ENCODE peak calls at places on chromosomes 3 and 15, in six cellular contexts. Q is GM12878, N is endothelial cell of umbilical vein, K is K562, G is HepG2, X is A549. P is an unnamed sample.

GRCh38 chr3:98553751-98554150 is 22.0 kb downstream of the GPR15 start:
- DNase-seq in Q (no peak), N (no peak), K (no peak), G (no peak), X (no peak), P (no peak)

GRCh38 chr15:35697549-35698299 is 151.8 kb upstream of the DPH6 start:
- DNase-seq in Q (no peak), N (peak), K (no peak), G (no peak), X (peak), P (no peak)

GRCh38 chr15:35514759-35515158 is 31.2 kb downstream of the DPH6 start:
- DNase-seq in Q (no peak), N (peak), K (no peak), G (no peak), X (no peak), P (no peak)

GRCh38 chr3:109265300-109265699 is 51.0 kb downstream of the DPPA2 start:
- DNase-seq in Q (no peak), N (no peak), K (no peak), G (no peak), X (no peak), P (no peak)

GRCh38 chr15:41926184-41927056 is 32.6 kb upstream of the SPTBN5 start:
- DNase-seq in Q (no peak), N (peak), K (no peak), G (peak), X (no peak), P (no peak)

GRCh38 chr3:148938306-148938705 is 53.0 kb upstream of the GYG1 start:
- DNase-seq in Q (no peak), N (no peak), K (no peak), G (no peak), X (no peak), P (no peak)

GRCh38 chr15:51227967-51228783 is 110.2 kb downstream of the CYP19A1 start:
- DNase-seq in Q (peak), N (peak), K (peak), G (peak), X (peak), P (peak)

GRCh38 chr3:186216903-186217819 is 108.3 kb upstream of the ETV5 start:
- DNase-seq in Q (no peak), N (no peak), K (no peak), G (no peak), X (no peak), P (no peak)

GRCh38 chr15:79965836-79966630 is 5.0 kb downstream of the BCL2A1 start:
- DNase-seq in Q (no peak), N (no peak), K (no peak), G (peak), X (no peak), P (no peak)

GRCh38 chr3:55000546-55000945 is 72.7 kb upstream of the LRTM1 start:
- DNase-seq in Q (no peak), N (no peak), K (no peak), G (no peak), X (peak), P (no peak)

GRCh38 chr3:53841296-53841695 is 4.9 kb downstream of the CHDH start:
- DNase-seq in Q (no peak), N (no peak), K (no peak), G (peak), X (no peak), P (no peak)

GRCh38 chr3:50238549-50239026 is 2.6 kb downstream of the GNAI2 start:
- DNase-seq in Q (no peak), N (peak), K (no peak), G (peak), X (no peak), P (no peak)

GRCh38 chr3:50236484-50237132 is 604 bp downstream of the GNAI2 start:
- DNase-seq in Q (no peak), N (no peak), K (no peak), G (no peak), X (no peak), P (no peak)

GRCh38 chr3:50237133-50237651 is 1.2 kb downstream of the GNAI2 start:
- DNase-seq in Q (no peak), N (peak), K (peak), G (no peak), X (no peak), P (peak)

GRCh38 chr3:50239649-50240048 is 3.6 kb downstream of the GNAI2 start:
- DNase-seq in Q (no peak), N (no peak), K (no peak), G (no peak), X (no peak), P (no peak)

GRCh38 chr3:50237754-50238548 is 1.9 kb downstream of the GNAI2 start:
- DNase-seq in Q (peak), N (peak), K (no peak), G (no peak), X (no peak), P (peak)
- TF ChIP-seq POLR2A in Q (peak), N (peak), K (no peak), G (no peak), X (no peak), P (peak)

GRCh38 chr15:69119692-69120395 is 40.6 kb upstream of the GLCE start:
- DNase-seq in Q (no peak), N (no peak), K (no peak), G (no peak), X (no peak), P (no peak)

GRCh38 chr15:69116391-69116790 is 44.0 kb upstream of the GLCE start:
- DNase-seq in Q (no peak), N (no peak), K (no peak), G (no peak), X (no peak), P (no peak)

GRCh38 chr15:69119016-69119415 is 41.4 kb upstream of the GLCE start:
- DNase-seq in Q (no peak), N (no peak), K (no peak), G (no peak), X (no peak), P (no peak)

GRCh38 chr15:69118089-69118488 is 42.3 kb upstream of the GLCE start:
- DNase-seq in Q (no peak), N (no peak), K (no peak), G (no peak), X (no peak), P (no peak)

GRCh38 chr15:69117431-69117841 is 43.0 kb upstream of the GLCE start:
- DNase-seq in Q (no peak), N (no peak), K (no peak), G (no peak), X (no peak), P (no peak)
- TF ChIP-seq MAX in Q (no peak), N (no peak), K (no peak), G (no peak), X (no peak), P (no peak)

DNA sequence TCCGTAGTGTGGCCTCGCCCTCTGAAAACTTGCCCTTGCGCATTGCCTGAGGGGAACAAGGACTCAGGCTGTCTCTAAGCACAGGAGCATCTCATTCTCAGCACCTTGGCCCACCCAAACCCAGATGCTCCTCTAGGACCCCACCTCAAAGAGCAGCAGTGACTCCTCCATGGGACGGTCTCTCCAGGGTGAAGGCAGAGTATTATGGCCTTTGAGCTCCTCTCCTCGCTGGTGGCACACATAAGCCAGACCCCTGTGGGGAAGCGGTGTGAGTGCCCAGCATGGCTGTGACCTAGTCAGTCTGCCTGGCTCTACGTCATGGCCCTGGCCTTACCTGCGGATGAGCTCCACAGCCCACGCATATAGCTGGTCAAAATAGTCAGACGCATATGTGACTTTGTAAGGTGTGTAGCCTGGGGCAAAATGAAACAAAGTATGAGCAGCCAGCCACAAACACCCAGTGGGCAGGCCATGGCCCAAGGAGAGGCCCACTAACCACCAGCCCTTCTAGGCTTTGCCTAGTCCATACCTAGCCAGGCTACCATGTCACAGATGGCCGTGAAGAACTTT is 4.4 kb downstream of the QARS1 start:
- DNase-seq in Q (no peak), N (no peak), K (no peak), G (no peak), X (no peak), P (no peak)
- TF ChIP-seq POLR2A in Q (no peak), N (no peak), K (no peak), G (no peak), X (no peak), P (no peak)

DNA sequence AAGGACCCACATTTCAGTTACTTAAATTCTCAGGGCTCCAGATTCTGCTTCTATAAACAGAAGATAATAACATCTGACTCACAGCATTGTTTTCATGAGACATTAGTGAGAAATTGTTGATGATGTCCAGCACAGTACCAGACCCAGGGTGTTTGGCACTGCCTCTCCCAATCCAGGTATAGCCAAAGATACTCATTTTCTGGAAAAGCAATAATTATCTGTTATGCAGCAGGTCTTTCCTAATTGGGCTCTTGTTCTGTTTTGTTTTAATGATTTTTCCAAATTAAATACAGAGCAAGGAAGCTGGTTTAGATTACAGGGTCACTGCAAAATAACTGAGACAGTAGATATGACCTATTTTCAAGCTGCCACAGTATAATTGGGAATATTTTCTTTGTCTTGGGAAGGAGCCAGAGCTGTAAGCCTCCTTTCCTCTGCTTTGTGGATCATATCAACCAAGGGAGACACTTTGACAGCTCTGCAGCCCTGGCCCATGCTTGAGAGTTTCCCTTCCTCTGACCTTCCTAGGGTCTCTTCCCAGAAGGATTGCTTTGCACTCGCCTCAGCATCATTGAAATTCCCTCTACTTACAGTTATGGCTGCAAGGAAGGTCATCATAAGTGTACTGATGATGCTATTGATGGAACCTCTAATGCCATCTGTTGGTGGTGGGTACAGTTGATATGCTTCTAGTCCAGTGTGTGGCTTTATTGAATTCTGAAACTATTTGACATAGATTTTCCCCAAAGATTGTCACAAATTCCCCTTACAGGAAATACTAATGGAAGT is 522.4 kb upstream of the ADAMTS9 start:
- DNase-seq in Q (no peak), N (peak), K (no peak), G (no peak), X (no peak), P (no peak)
- TF ChIP-seq MAX in Q (no peak), N (no peak), K (no peak), G (no peak), X (no peak), P (no peak)

GRCh38 chr3:11720220-11721113 is 76.8 kb upstream of the VGLL4 start:
- DNase-seq in Q (no peak), N (peak), K (peak), G (peak), X (peak), P (peak)
- TF ChIP-seq POLR2A in Q (no peak), N (peak), K (no peak), G (no peak), X (peak), P (no peak)

GRCh38 chr3:114323546-114324254 is 29.9 kb downstream of the TIGIT start:
- DNase-seq in Q (no peak), N (no peak), K (no peak), G (no peak), X (no peak), P (no peak)

GRCh38 chr3:114318295-114318694 is 24.5 kb downstream of the TIGIT start:
- DNase-seq in Q (no peak), N (no peak), K (no peak), G (no peak), X (no peak), P (no peak)

GRCh38 chr3:114314259-114314658 is 20.4 kb downstream of the TIGIT start:
- DNase-seq in Q (no peak), N (no peak), K (no peak), G (no peak), X (no peak), P (no peak)

GRCh38 chr3:114320251-114320650 is 26.4 kb downstream of the TIGIT start:
- DNase-seq in Q (no peak), N (peak), K (no peak), G (no peak), X (no peak), P (no peak)

GRCh38 chr3:114319453-114319852 is 25.6 kb downstream of the TIGIT start:
- DNase-seq in Q (no peak), N (peak), K (no peak), G (peak), X (no peak), P (no peak)
- TF ChIP-seq MAX in Q (no peak), N (no peak), K (no peak), G (no peak), X (no peak), P (no peak)

GRCh38 chr3:18446067-18446793 is 21.1 kb upstream of the SATB1 start:
- DNase-seq in Q (no peak), N (no peak), K (no peak), G (no peak), X (no peak), P (peak)

GRCh38 chr3:18442743-18443669 is 17.9 kb upstream of the SATB1 start:
- DNase-seq in Q (no peak), N (no peak), K (no peak), G (no peak), X (no peak), P (no peak)

GRCh38 chr3:18445421-18446066 is 20.4 kb upstream of the SATB1 start:
- DNase-seq in Q (no peak), N (no peak), K (no peak), G (no peak), X (no peak), P (peak)

GRCh38 chr3:18443670-18444596 is 18.8 kb upstream of the SATB1 start:
- DNase-seq in Q (no peak), N (no peak), K (no peak), G (no peak), X (no peak), P (peak)

DNA sequence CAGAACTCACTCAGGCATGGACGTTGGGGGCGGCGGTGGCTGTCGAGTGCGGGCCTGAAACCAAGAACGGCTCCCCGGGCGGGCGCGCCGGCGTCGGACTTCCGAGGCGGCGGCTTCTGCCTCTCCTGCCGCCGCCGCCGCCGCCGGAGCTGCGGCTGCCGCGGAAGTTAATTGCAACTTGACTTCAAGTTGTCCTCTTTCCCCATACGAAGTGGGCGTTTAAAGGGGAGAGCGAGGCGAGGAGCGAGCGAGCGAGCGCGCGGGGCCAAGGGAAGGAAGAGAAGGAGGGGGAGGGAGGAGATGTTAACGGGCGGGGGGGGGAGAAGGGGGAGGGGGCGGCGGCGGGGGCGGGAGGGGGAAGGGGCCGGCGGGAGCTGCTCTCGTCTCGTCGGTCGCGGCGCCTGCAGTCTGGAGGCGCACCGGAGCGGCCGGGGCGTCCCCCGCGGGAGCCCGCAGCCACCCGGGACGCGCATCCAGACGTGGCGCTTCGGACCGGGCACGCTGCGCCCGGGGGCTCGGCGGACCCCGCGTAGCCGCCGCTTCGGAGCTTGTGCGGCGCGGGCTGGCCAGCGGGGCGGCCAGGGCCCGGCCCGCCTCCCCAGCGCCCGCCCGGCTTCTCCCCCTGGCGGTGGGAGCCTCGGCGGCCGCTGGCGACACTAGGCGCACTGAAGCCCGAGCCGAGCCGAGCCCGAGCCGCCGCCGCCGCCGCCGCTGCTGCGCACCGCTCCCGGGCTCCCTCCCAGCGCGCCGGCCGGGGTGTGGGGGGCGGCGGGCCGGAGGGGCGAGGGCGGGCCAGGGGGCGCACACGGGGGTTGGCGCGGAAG is 19.7 kb upstream of the SATB1 start:
- DNase-seq in Q (no peak), N (peak), K (peak), G (peak), X (peak), P (peak)
- TF ChIP-seq POLR2A in Q (no peak), N (no peak), K (no peak), G (no peak), X (no peak), P (peak)

GRCh38 chr15:63968122-63968524 is 78.2 kb downstream of the DAPK2 start:
- DNase-seq in Q (no peak), N (no peak), K (no peak), G (no peak), X (no peak), P (no peak)
- TF ChIP-seq MAX in Q (no peak), N (no peak), K (no peak), G (no peak), X (no peak), P (no peak)

GRCh38 chr3:126355777-126356372 is 1.3 kb downstream of the KLF15 start:
- DNase-seq in Q (no peak), N (peak), K (peak), G (peak), X (no peak), P (no peak)
- TF ChIP-seq POLR2A in Q (no peak), N (no peak), K (peak), G (no peak), X (no peak), P (no peak)

GRCh38 chr15:61115241-61115640 is 113.9 kb downstream of the RORA start:
- DNase-seq in Q (no peak), N (no peak), K (no peak), G (no peak), X (no peak), P (no peak)
- TF ChIP-seq MAX in Q (no peak), N (no peak), K (no peak), G (no peak), X (no peak), P (no peak)

P was measured in NB4.